ENCODE peak calls at places on chromosome 10, in six cellular contexts. C, Q, Y, W, Z and O are unnamed samples. For H3K36me3, the result is how much of the 10 kb centered on the place peaks cover.

GRCh38 chr10:29735628-29736324 is 101.0 kb upstream of the SVIL start:
- DNase-seq in C (peak), Q (peak), Y (peak), W (peak), Z (peak), O (peak)

GRCh38 chr10:130914377-130914776 is 397.1 kb downstream of the TCERG1L start:
- DNase-seq in C (no peak), Q (no peak), Y (no peak), W (no peak), Z (no peak), O (no peak)

GRCh38 chr10:17744395-17744841 is 7.6 kb upstream of the TMEM236 start:
- DNase-seq in C (no peak), Q (no peak), Y (no peak), W (no peak), Z (no peak), O (no peak)

GRCh38 chr10:127035827-127036226 is 130.6 kb downstream of the DOCK1 start:
- DNase-seq in C (no peak), Q (no peak), Y (no peak), W (no peak), Z (no peak), O (no peak)

GRCh38 chr10:79310911-79311573 is 36.2 kb upstream of the PPIF start:
- DNase-seq in C (no peak), Q (no peak), Y (no peak), W (no peak), Z (no peak), O (no peak)

GRCh38 chr10:25815999-25816768 is 117.8 kb upstream of the MYO3A start:
- DNase-seq in C (no peak), Q (no peak), Y (no peak), W (peak), Z (no peak), O (no peak)

GRCh38 chr10:13916384-13916947 is 329.7 kb downstream of the PRPF18 start:
- DNase-seq in C (no peak), Q (no peak), Y (no peak), W (no peak), Z (no peak), O (no peak)

GRCh38 chr10:98259606-98260319 is 8.2 kb downstream of the LOXL4 start:
- DNase-seq in C (peak), Q (peak), Y (no peak), W (no peak), Z (no peak), O (no peak)

GRCh38 chr10:124739119-124739921 is 4.9 kb downstream of the FAM53B start:
- DNase-seq in C (no peak), Q (no peak), Y (no peak), W (no peak), Z (peak), O (no peak)

GRCh38 chr10:77024456-77024855 is 613.2 kb downstream of the KCNMA1 start:
- DNase-seq in C (peak), Q (no peak), Y (no peak), W (no peak), Z (no peak), O (no peak)

GRCh38 chr10:128475686-128476410 is 349.6 kb upstream of the MKI67 start:
- DNase-seq in C (no peak), Q (no peak), Y (no peak), W (no peak), Z (no peak), O (no peak)

GRCh38 chr10:123417414-123417813 is 248.7 kb upstream of the GPR26 start:
- DNase-seq in C (no peak), Q (no peak), Y (no peak), W (no peak), Z (no peak), O (no peak)

GRCh38 chr10:78600740-78601139 is 468.0 kb upstream of the ZMIZ1 start:
- DNase-seq in C (peak), Q (no peak), Y (no peak), W (peak), Z (no peak), O (no peak)

GRCh38 chr10:126598009-126598408 is 72.5 kb downstream of the C10orf90 start:
- DNase-seq in C (peak), Q (peak), Y (no peak), W (no peak), Z (no peak), O (no peak)

GRCh38 chr10:10794776-10795175 is 222.9 kb upstream of the CELF2 start:
- DNase-seq in C (no peak), Q (no peak), Y (no peak), W (peak), Z (no peak), O (no peak)

GRCh38 chr10:19707376-19707775 is 108.9 kb upstream of the PLXDC2 start:
- DNase-seq in C (no peak), Q (no peak), Y (no peak), W (no peak), Z (no peak), O (no peak)

GRCh38 chr10:10878944-10879343 is 138.7 kb upstream of the CELF2 start:
- DNase-seq in C (no peak), Q (no peak), Y (no peak), W (no peak), Z (no peak), O (no peak)

DNA sequence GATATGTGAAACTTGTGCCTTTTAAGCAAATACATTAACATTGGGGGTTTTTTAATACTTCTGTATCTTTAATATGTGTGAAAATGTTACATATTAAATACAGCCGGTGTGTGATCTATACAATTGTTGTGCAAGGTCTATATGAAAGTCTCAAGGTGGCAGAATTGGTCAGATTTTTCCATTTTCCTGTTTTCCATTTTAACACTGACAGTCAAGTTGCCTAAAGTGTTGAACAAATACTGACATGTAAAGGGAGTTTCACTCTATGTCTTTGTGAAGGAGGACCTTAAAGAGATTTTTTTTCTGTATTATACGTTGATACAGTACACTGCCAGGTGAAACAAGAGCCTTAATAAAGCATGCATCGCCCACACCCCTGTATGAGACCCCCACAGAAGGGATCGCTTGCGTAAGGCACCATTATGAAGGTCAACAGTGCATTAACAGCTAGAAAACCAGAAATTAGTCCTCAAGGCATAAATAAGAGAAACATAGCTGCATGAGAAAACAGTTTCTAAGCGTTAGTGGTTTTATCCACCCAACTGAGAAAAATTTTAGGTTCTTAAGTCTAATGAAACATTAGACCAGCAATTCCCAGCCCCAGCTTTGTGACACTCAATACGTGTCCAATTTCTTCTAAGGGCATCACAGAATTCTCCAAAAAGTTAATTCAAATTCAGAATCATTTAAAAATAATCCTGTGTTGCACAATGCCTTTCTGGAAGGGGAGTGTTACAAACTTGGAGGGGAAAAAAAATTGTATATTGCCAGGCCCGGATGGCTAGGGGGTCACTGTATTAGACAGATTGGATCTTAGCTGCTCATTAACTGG is 6.9 kb downstream of the KLF6 start:
- DNase-seq in C (peak), Q (no peak), Y (no peak), W (no peak), Z (no peak), O (no peak)
- H3K36me3 ChIP-seq in C (half or more), Q (under half), Y (under half), W (half or more), Z (under half), O (half or more)

GRCh38 chr10:101231912-101232689 is 2.8 kb upstream of the LBX1 start:
- DNase-seq in C (no peak), Q (no peak), Y (no peak), W (no peak), Z (no peak), O (no peak)

GRCh38 chr10:101235766-101236165 is 6.5 kb upstream of the LBX1 start:
- DNase-seq in C (no peak), Q (peak), Y (no peak), W (no peak), Z (no peak), O (no peak)

GRCh38 chr10:101234333-101234732 is 5.1 kb upstream of the LBX1 start:
- DNase-seq in C (no peak), Q (no peak), Y (no peak), W (no peak), Z (no peak), O (no peak)

GRCh38 chr10:101233443-101233842 is 4.2 kb upstream of the LBX1 start:
- DNase-seq in C (no peak), Q (no peak), Y (no peak), W (no peak), Z (no peak), O (no peak)

DNA sequence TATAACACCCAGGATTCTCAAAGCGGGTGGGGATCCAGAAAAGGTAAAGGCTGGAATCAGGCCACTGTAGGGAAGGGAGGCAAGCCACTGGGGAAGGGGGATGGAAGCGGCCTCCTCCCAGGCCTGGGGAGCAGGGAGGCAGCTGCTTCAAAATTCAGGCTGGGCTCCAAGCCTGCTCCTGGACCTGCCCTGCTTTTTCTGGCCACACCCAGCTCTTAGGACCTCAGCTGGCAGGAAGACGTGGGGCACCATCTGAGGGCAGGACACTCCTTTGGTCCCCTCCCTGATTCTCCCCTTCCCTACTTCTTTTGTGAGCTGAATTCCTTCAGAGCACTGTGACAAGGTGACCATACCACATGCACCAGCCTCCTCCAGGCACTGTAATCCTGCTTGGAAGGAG is 4.6 kb upstream of the LBX1 start:
- DNase-seq in C (no peak), Q (no peak), Y (no peak), W (no peak), Z (no peak), O (no peak)
- H3K4me3 ChIP-seq in C (no peak), Q (no peak), Y (no peak), W (no peak), Z (no peak), O (no peak)

GRCh38 chr10:62092301-62092990 is 176.2 kb downstream of the RTKN2 start:
- DNase-seq in C (no peak), Q (no peak), Y (no peak), W (no peak), Z (no peak), O (no peak)
- H3K36me3 ChIP-seq in C (half or more), Q (under half), Y (under half), W (half or more), Z (under half), O (half or more)

GRCh38 chr10:57102234-57102633 is 741.2 kb upstream of the ZWINT start:
- DNase-seq in C (no peak), Q (no peak), Y (no peak), W (no peak), Z (no peak), O (no peak)
- H3K4me3 ChIP-seq in C (no peak), Q (no peak), Y (no peak), W (no peak), Z (no peak), O (no peak)

DNA sequence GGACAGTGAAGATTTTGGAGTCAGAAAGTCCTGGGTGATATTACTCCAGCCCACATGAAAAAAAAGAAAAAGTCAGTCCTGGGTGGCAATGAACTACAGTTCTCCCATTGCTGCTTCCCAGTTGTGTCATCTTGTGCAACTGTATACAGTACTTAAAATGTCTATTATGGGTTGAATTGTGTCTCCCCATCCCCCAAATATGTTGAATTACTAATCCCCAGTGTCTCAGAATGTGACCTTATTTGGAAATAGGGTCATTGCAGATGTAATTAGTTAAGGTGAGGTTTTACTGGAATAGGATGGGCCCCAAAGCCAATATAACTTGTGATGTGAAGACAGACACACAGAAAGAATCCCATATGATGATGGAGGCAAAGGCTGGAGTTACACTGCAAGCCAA is 15.7 kb downstream of the SEC23IP start:
- DNase-seq in C (peak), Q (no peak), Y (no peak), W (no peak), Z (no peak), O (no peak)
- H3K36me3 ChIP-seq in C (half or more), Q (under half), Y (under half), W (under half), Z (under half), O (half or more)

GRCh38 chr10:14954001-14954770 is at the start of gene DCLRE1C:
- DNase-seq in C (peak), Q (peak), Y (peak), W (peak), Z (peak), O (peak)

GRCh38 chr10:14952851-14953451 is 945 bp downstream of the DCLRE1C start:
- DNase-seq in C (peak), Q (peak), Y (no peak), W (no peak), Z (no peak), O (no peak)

GRCh38 chr10:14953452-14954000 is 370 bp downstream of the DCLRE1C start:
- DNase-seq in C (peak), Q (peak), Y (peak), W (peak), Z (no peak), O (no peak)

GRCh38 chr10:14958872-14959220 is 342 bp upstream of the MEIG1 start:
- DNase-seq in C (no peak), Q (no peak), Y (no peak), W (no peak), Z (no peak), O (no peak)

GRCh38 chr10:14954934-14955333 is 1.0 kb upstream of the DCLRE1C start:
- DNase-seq in C (no peak), Q (no peak), Y (no peak), W (no peak), Z (no peak), O (no peak)
- H3K4me3 ChIP-seq in C (peak), Q (no peak), Y (no peak), W (no peak), Z (no peak), O (peak)

GRCh38 chr10:33332183-33333031 is 2.1 kb downstream of the NRP1 start:
- DNase-seq in C (peak), Q (no peak), Y (no peak), W (peak), Z (no peak), O (no peak)
- H3K36me3 ChIP-seq in C (under half), Q (under half), Y (under half), W (under half), Z (under half), O (under half)

DNA sequence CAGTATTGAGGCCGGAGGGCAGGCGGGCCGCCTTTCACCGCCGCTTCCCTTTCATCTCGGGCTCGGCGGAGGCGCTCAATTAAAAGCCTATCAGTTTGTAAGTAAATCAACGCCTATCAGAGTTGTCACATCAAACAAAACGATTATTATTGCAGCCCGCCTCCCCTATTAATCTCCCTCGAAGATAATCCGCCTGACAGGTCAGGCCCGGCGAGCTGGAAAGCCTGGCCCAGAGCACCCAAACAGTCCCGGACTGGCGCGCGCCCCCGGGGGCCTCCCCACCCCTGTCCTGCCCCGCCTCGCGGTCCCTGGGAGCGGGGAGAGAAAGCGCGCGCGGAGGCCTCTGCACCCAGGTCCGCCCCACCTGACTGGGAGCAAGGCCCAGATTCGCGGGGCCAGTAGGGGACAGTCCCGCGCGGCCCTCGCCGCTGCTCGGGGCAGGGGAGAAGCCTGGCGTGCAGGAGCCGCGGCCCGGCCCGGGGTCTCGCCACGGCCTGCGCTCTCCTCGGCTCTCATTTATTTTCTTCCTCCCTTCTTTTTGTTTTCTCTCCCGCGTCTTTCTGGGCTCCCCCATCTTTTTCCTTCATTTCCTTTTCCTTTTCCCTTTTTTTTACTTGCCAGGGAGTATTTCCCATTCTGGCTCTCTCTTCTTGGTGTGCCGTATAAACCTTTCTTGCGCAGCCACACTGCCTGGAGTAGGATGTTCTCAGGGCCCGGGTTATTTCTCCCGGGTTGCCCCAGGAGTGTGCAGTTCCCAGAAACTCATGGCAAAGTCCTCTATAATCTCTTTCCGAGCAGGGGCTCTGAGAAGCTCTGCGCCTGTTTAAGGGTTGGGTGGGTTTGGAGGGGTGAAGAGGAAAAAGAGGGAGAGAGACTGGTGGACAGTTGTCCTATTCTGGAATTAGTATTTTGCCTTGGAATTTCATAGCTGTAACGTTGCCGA is 3.9 kb upstream of the ZNF503 start:
- DNase-seq in C (no peak), Q (peak), Y (peak), W (peak), Z (peak), O (no peak)
- H3K4me3 ChIP-seq in C (no peak), Q (peak), Y (no peak), W (no peak), Z (peak), O (no peak)